ENCODE peak calls at places on chromosomes 7 and 10, in five cellular contexts. X is Kasumi-1, V is IMR-90, D is substantia nigra, S is D341Med. F is an unnamed sample.

GRCh38 chr7:55928006-55928767 is 23.5 kb upstream of the MRPS17 start:
- DNase-seq in X (no peak), V (no peak), D (no peak), S (no peak), F (no peak)

GRCh38 chr7:44066494-44067063 is 1.2 kb upstream of the PGAM2 start:
- DNase-seq in X (no peak), V (no peak), D (no peak), S (no peak), F (no peak)

GRCh38 chr7:3439333-3440030 is 138.4 kb downstream of the SDK1 start:
- DNase-seq in X (no peak), V (peak; percentile 99), D (no peak), S (no peak), F (no peak)

GRCh38 chr10:7969623-7970022 is 84.9 kb upstream of the GATA3 start:
- DNase-seq in X (no peak), V (no peak), D (no peak), S (no peak), F (no peak)

GRCh38 chr10:47379901-47380300 is 4.2 kb downstream of the ZNF488 start:
- DNase-seq in X (no peak), V (no peak), D (peak; percentile 71), S (peak; percentile 19), F (peak; percentile 98)

GRCh38 chr10:4947635-4948596 is 15.3 kb upstream of the AKR1C1 start:
- DNase-seq in X (no peak), V (peak; percentile 97), D (no peak), S (no peak), F (peak; percentile 20)

GRCh38 chr7:27516415-27516814 is 146.3 kb downstream of the HIBADH start:
- DNase-seq in X (no peak), V (no peak), D (no peak), S (no peak), F (no peak)

GRCh38 chr7:130277763-130278643 is 11.3 kb downstream of the CPA2 start:
- DNase-seq in X (peak; percentile 36), V (peak; percentile 69), D (peak; percentile 53), S (peak; percentile 72), F (peak; percentile 79)

GRCh38 chr7:129423700-129424410 is 10.4 kb upstream of the STRIP2 start:
- DNase-seq in X (no peak), V (peak; percentile 25), D (no peak), S (no peak), F (no peak)

GRCh38 chr7:80876894-80877414 is 41.9 kb downstream of the SEMA3C start:
- DNase-seq in X (no peak), V (peak; percentile 56), D (no peak), S (peak; percentile 39), F (no peak)

GRCh38 chr10:6406220-6407033 is 173.6 kb downstream of the PRKCQ start:
- DNase-seq in X (peak; percentile 78), V (peak; percentile 37), D (no peak), S (peak; percentile 48), F (no peak)

GRCh38 chr7:22610258-22610657 is 110.3 kb upstream of the STEAP1B start:
- DNase-seq in X (no peak), V (no peak), D (no peak), S (no peak), F (no peak)

GRCh38 chr10:24519950-24520349 is 203.7 kb downstream of the ARHGAP21 start:
- DNase-seq in X (no peak), V (peak; percentile 5), D (no peak), S (no peak), F (no peak)

GRCh38 chr7:40658731-40659130 is 523.9 kb downstream of the SUGCT start:
- DNase-seq in X (no peak), V (peak; percentile 57), D (no peak), S (no peak), F (peak; percentile 5)

GRCh38 chr7:154953006-154953684 is 49.8 kb downstream of the PAXIP1 start:
- DNase-seq in X (peak; percentile 34), V (peak; percentile 29), D (peak; percentile 21), S (peak; percentile 62), F (peak; percentile 14)

GRCh38 chr7:192701-193536 is 548 bp downstream of the FAM20C start:
- DNase-seq in X (no peak), V (peak; percentile 21), D (no peak), S (peak; percentile 78), F (no peak)

GRCh38 chr7:26898917-26899316 is 34.5 kb upstream of the SKAP2 start:
- DNase-seq in X (no peak), V (no peak), D (no peak), S (no peak), F (no peak)

GRCh38 chr10:8026349-8027259 is 27.9 kb upstream of the GATA3 start:
- DNase-seq in X (no peak), V (no peak), D (no peak), S (no peak), F (no peak)

GRCh38 chr10:110279062-110279986 is 25.4 kb downstream of the SMNDC1 start:
- DNase-seq in X (peak; percentile 98), V (peak; percentile 71), D (peak; percentile 46), S (peak; percentile 43), F (peak; percentile 96)

GRCh38 chr7:979886-980571 is 3.0 kb upstream of the CYP2W1 start:
- DNase-seq in X (no peak), V (no peak), D (no peak), S (no peak), F (no peak)

GRCh38 chr10:87618470-87619423 is 40.9 kb upstream of the PAPSS2 start:
- DNase-seq in X (no peak), V (peak; percentile 9), D (no peak), S (no peak), F (no peak)

GRCh38 chr7:45660201-45660900 is 86.2 kb downstream of the ADCY1 start:
- DNase-seq in X (no peak), V (no peak), D (no peak), S (peak; percentile 8), F (no peak)

GRCh38 chr7:20596653-20597052 is 18.8 kb upstream of the ABCB5 start:
- DNase-seq in X (no peak), V (peak; percentile 88), D (no peak), S (no peak), F (no peak)